ENCODE peak calls at places on chromosomes 5 and 9, in five cellular contexts. V, G, Y, X and Z are unnamed samples.

GRCh38 chr5:138900281-138900965 is 25.3 kb upstream of the LRRTM2 start:
- DNase-seq in Y (no peak), V (no peak), X (peak), G (no peak), Z (no peak)

GRCh38 chr9:14314929-14315753 is 1.2 kb upstream of the NFIB start:
- DNase-seq in G (peak), V (peak), X (peak), Y (peak), Z (peak)

GRCh38 chr9:8651830-8652229 is 852.3 kb upstream of the DMAC1 start:
- DNase-seq in X (no peak), V (no peak), Y (no peak), G (no peak), Z (no peak)

GRCh38 chr9:76526026-76526425 is 67.0 kb downstream of the GCNT1 start:
- DNase-seq in G (no peak), Y (no peak), X (no peak), V (no peak), Z (no peak)

GRCh38 chr9:127390563-127390962 is 6.4 kb upstream of the SLC2A8 start:
- DNase-seq in X (peak), V (no peak), G (no peak), Y (no peak), Z (no peak)

GRCh38 chr9:136625101-136626065 is 37.3 kb upstream of the EGFL7 start:
- DNase-seq in Y (peak), X (peak), V (peak), G (peak), Z (no peak)

GRCh38 chr5:137566118-137566541 is 67.0 kb upstream of the SPOCK1 start:
- DNase-seq in V (no peak), Y (no peak), X (no peak), G (no peak), Z (no peak)

GRCh38 chr5:109743770-109744212 is 54.1 kb downstream of the MAN2A1 start:
- DNase-seq in Y (no peak), V (no peak), X (peak), G (peak), Z (no peak)

GRCh38 chr5:116575635-116576042 is 1.0 kb upstream of the SEMA6A start:
- DNase-seq in Y (no peak), G (no peak), V (peak), X (no peak), Z (peak)

GRCh38 chr9:117448066-117448465 is 33.2 kb upstream of the ASTN2 start:
- DNase-seq in G (no peak), V (no peak), Y (no peak), X (no peak), Z (no peak)

GRCh38 chr5:40570408-40571129 is 109.1 kb upstream of the PTGER4 start:
- DNase-seq in V (no peak), X (no peak), G (peak), Y (no peak), Z (peak)

GRCh38 chr9:84970432-84970831 is 300.9 kb downstream of the NTRK2 start:
- DNase-seq in V (no peak), Y (peak), G (peak), X (no peak), Z (no peak)

GRCh38 chr5:172758077-172758835 is 12.7 kb downstream of the DUSP1 start:
- DNase-seq in Y (no peak), V (no peak), G (peak), X (peak), Z (no peak)

GRCh38 chr5:40386293-40386692 is 293.4 kb upstream of the PTGER4 start:
- DNase-seq in G (no peak), V (no peak), X (no peak), Y (no peak), Z (peak)

GRCh38 chr5:116766470-116766947 is 191.9 kb upstream of the SEMA6A start:
- DNase-seq in Y (no peak), G (peak), V (no peak), X (no peak), Z (peak)

GRCh38 chr5:41109186-41109585 is 38.0 kb upstream of the MROH2B start:
- DNase-seq in V (no peak), X (no peak), G (no peak), Y (no peak), Z (no peak)

GRCh38 chr9:120299785-120300184 is 280.2 kb downstream of the CDK5RAP2 start:
- DNase-seq in V (no peak), G (peak), Y (no peak), X (no peak), Z (no peak)

GRCh38 chr9:87336914-87337333 is 160.7 kb upstream of the DAPK1 start:
- DNase-seq in V (peak), X (peak), G (peak), Y (peak), Z (peak)

GRCh38 chr5:411728-412127 is 31.2 kb upstream of the EXOC3 start:
- DNase-seq in G (no peak), X (no peak), V (no peak), Y (no peak), Z (no peak)

GRCh38 chr5:82338731-82339130 is 60.6 kb upstream of the RPS23 start:
- DNase-seq in Y (no peak), X (no peak), G (no peak), V (no peak), Z (no peak)

GRCh38 chr5:3351581-3352442 is 243.8 kb upstream of the IRX1 start:
- DNase-seq in G (no peak), V (no peak), X (no peak), Y (peak), Z (no peak)

GRCh38 chr9:85173967-85174366 is 504.4 kb downstream of the NTRK2 start:
- DNase-seq in G (no peak), V (no peak), Y (no peak), X (no peak), Z (no peak)

GRCh38 chr9:90300901-90301688 is 341.5 kb downstream of the DIRAS2 start:
- DNase-seq in X (peak), G (peak), Y (peak), V (no peak), Z (no peak)

GRCh38 chr5:151808451-151809169 is 36.9 kb downstream of the G3BP1 start:
- DNase-seq in Y (no peak), X (no peak), V (no peak), G (no peak), Z (no peak)

GRCh38 chr5:24401767-24402166 is 243.0 kb downstream of the CDH10 start:
- DNase-seq in X (no peak), Y (no peak), V (no peak), G (peak), Z (no peak)

GRCh38 chr5:94522099-94522498 is 96.3 kb downstream of the KIAA0825 start:
- DNase-seq in Y (no peak), V (no peak), X (no peak), G (no peak), Z (no peak)

GRCh38 chr5:114910727-114911126 is 259.0 kb downstream of the TRIM36 start:
- DNase-seq in G (no peak), Y (no peak), X (no peak), V (no peak), Z (no peak)

GRCh38 chr5:151153766-151154272 is 3.8 kb downstream of the ANXA6 start:
- DNase-seq in X (no peak), G (no peak), Y (no peak), V (no peak), Z (peak)

GRCh38 chr5:157159209-157159751 is 6.8 kb downstream of the GARIN3 start:
- DNase-seq in X (no peak), Y (no peak), V (no peak), G (no peak), Z (no peak)

GRCh38 chr5:52007230-52007858 is 624.1 kb downstream of the ISL1 start:
- DNase-seq in G (peak), V (no peak), X (peak), Y (no peak), Z (no peak)

GRCh38 chr9:37531699-37532098 is 44.5 kb downstream of the FBXO10 start:
- DNase-seq in V (no peak), Y (no peak), G (no peak), X (no peak), Z (no peak)
- H3K4me3 ChIP-seq in V (no peak), Y (no peak), G (no peak), X (no peak), Z (peak)

GRCh38 chr5:66769839-66770617 is 173.8 kb downstream of the MAST4 start:
- DNase-seq in G (peak), X (no peak), V (no peak), Y (no peak), Z (no peak)
- TF ChIP-seq CTCF in G (no peak), X (no peak), V (no peak), Y (no peak), Z (peak)

DNA sequence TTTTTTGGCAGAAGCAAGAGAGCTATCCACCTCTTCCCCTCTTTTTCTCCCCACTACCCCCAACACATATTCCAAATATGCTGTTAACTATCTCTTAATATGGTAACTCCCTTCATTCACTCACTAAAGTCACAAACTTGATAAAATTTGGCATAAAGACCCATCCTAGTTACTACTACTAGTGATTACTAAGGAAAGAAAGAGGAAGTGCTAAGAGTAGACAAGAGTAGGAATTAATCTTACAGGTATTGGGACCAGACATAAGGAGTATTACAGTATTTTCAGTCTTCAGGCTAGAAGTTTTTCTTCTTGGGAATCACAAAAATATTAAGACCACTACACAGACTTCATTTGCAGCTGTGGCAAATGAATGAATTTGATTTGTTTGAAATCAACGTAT is 2.2 kb downstream of the ADAMTS6 start:
- DNase-seq in X (no peak), V (no peak), Y (no peak), G (no peak), Z (no peak)
- H3K4me3 ChIP-seq in X (peak), V (no peak), Y (no peak), G (no peak), Z (no peak)

DNA sequence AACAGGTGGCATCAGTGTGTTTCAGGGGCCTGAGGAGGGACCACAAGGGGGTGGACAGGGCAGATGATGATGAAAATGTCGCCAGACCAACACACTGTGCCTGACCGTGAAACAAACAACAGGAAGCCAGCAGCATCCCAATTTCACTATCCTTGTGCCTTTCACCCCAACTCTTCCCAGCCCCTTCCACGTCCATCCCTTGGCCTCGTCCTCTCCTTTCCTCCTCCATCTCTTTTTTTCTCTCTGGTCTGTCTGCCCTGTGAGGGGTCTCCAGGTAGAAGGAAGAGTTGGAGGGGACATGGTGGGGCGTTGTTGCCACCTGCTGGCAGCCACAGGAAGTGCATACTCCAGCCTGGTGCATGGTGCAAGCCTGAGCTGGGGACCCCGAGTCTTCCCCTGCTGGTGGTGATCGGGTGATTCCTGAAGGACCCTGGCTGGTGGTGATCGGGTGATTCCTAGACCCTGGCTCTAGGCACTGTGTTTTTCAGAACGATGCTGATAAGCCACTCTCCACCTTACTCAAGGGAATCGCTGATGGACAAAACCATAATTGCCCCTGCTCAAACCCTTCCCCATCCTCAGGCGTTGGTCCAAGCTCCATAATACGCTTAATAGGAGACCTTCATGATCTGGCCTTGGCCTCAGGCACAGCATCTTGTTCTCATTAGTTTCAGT is 21.7 kb upstream of the NSD1 start:
- DNase-seq in V (peak), Y (peak), X (peak), G (peak), Z (peak)
- TF ChIP-seq CTCF in V (peak), Y (peak), X (peak), G (peak), Z (peak)

DNA sequence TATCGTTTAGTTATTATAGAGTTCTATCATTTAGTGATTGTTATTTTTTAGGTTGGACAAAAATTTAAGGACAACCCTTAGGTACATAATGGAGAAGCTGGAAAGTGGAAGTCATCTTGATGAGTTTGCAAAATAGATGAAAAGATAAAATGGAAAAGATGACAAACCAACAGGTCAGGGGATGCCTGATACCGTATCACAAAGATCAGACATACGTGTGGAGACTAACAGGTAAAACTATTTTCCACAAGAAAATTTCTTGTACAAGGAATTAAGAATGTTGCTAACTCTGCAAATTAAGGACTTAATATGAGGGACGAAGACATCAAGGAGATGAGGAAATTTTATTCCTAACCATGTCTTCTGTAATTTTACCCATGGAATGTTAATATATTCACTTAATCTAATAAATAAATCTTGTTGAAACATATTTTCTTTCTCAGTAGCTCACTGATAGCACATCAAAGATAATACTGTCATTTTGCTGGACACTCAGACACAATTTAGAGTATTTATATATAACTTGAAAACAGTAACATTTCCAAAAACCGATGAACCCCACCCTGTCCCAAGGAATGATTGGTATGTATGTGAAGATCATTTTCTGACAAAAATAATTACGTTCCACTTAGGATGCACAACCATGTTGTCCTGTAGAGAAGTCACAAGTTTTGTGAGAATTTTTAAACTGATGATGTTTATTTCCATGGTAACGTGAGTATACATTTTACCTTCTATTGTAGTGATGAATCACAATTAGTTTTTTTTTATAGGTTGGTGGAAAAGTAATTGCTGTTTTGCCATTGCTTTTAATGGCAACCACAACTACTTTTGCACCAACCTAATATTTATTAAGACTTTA is 2.6 kb downstream of the LURAP1L start:
- DNase-seq in G (no peak), Y (no peak), X (no peak), V (no peak), Z (no peak)
- H3K4me3 ChIP-seq in G (peak), Y (peak), X (peak), V (no peak), Z (no peak)

GRCh38 chr9:92650296-92650695 is 19.6 kb downstream of the IPPK start:
- DNase-seq in V (no peak), X (no peak), G (no peak), Y (no peak), Z (no peak)

GRCh38 chr9:92650839-92651621 is 18.9 kb downstream of the IPPK start:
- DNase-seq in X (no peak), V (no peak), Y (no peak), G (no peak), Z (no peak)

GRCh38 chr9:92647671-92648446 is 22.1 kb downstream of the IPPK start:
- DNase-seq in G (no peak), Y (peak), X (no peak), V (no peak), Z (no peak)

GRCh38 chr9:92645041-92645440 is 24.9 kb downstream of the IPPK start:
- DNase-seq in X (no peak), G (no peak), Y (peak), V (no peak), Z (no peak)

GRCh38 chr9:92648447-92649406 is 21.2 kb downstream of the IPPK start:
- DNase-seq in V (no peak), X (no peak), G (no peak), Y (no peak), Z (no peak)
- TF ChIP-seq CTCF in V (no peak), X (no peak), G (no peak), Y (no peak), Z (no peak)

GRCh38 chr9:94280409-94280989 is 21.4 kb downstream of the ZNF169 start:
- DNase-seq in Y (no peak), G (no peak), V (no peak), X (no peak), Z (no peak)
- H3K4me3 ChIP-seq in Y (no peak), G (no peak), V (no peak), X (no peak), Z (no peak)